ENCODE peak calls at places on chromosomes 6 and 20, in nine cellular contexts. One of them, this sample, is unnamed.

GRCh38 chr6:14324042-14324441 is 206.5 kb downstream of the CD83 start:
- DNase-seq in foreskin fibroblast: no peak
- DNase-seq in endothelial cell: no peak
- DNase-seq in tibial artery: no peak
- DNase-seq in HCT116: no peak
- DNase-seq in transverse colon: no peak
- DNase-seq in mammary epithelial cell: peak
- DNase-seq in right atrium auricular region: no peak
- DNase-seq in pancreas: no peak
- DNase-seq in this sample: peak

GRCh38 chr20:38872491-38873049 is 53.6 kb upstream of the FAM83D start:
- DNase-seq in foreskin fibroblast: no peak
- DNase-seq in endothelial cell: no peak
- DNase-seq in tibial artery: peak
- DNase-seq in HCT116: no peak
- DNase-seq in transverse colon: no peak
- DNase-seq in mammary epithelial cell: no peak
- DNase-seq in right atrium auricular region: no peak
- DNase-seq in pancreas: no peak
- DNase-seq in this sample: no peak

GRCh38 chr6:129607581-129608186 is 102.3 kb downstream of the ARHGAP18 start:
- DNase-seq in foreskin fibroblast: no peak
- DNase-seq in endothelial cell: no peak
- DNase-seq in tibial artery: no peak
- DNase-seq in HCT116: no peak
- DNase-seq in transverse colon: no peak
- DNase-seq in mammary epithelial cell: no peak
- DNase-seq in right atrium auricular region: no peak
- DNase-seq in pancreas: no peak
- DNase-seq in this sample: no peak

GRCh38 chr6:37396571-37397185 is 36.3 kb upstream of the CMTR1 start:
- DNase-seq in foreskin fibroblast: no peak
- DNase-seq in endothelial cell: no peak
- DNase-seq in tibial artery: no peak
- DNase-seq in HCT116: no peak
- DNase-seq in transverse colon: no peak
- DNase-seq in mammary epithelial cell: peak
- DNase-seq in right atrium auricular region: no peak
- DNase-seq in pancreas: no peak
- DNase-seq in this sample: no peak

GRCh38 chr6:169724554-169725269 is 412 bp upstream of the PHF10 start:
- DNase-seq in foreskin fibroblast: peak
- DNase-seq in endothelial cell: peak
- DNase-seq in tibial artery: peak
- DNase-seq in HCT116: no peak
- DNase-seq in transverse colon: peak
- DNase-seq in mammary epithelial cell: no peak
- DNase-seq in right atrium auricular region: no peak
- DNase-seq in pancreas: peak
- DNase-seq in this sample: peak

GRCh38 chr20:1868856-1869255 is 26.4 kb upstream of the SIRPA start:
- DNase-seq in foreskin fibroblast: no peak
- DNase-seq in endothelial cell: no peak
- DNase-seq in tibial artery: no peak
- DNase-seq in HCT116: no peak
- DNase-seq in transverse colon: no peak
- DNase-seq in mammary epithelial cell: no peak
- DNase-seq in right atrium auricular region: no peak
- DNase-seq in pancreas: no peak
- DNase-seq in this sample: no peak

GRCh38 chr20:51172558-51173428 is 149.9 kb upstream of the KCNG1 start:
- DNase-seq in foreskin fibroblast: no peak
- DNase-seq in endothelial cell: no peak
- DNase-seq in tibial artery: no peak
- DNase-seq in HCT116: peak
- DNase-seq in transverse colon: no peak
- DNase-seq in mammary epithelial cell: no peak
- DNase-seq in right atrium auricular region: peak
- DNase-seq in pancreas: no peak
- DNase-seq in this sample: no peak

GRCh38 chr20:58099956-58100730 is 128.3 kb downstream of the ANKRD60 start:
- DNase-seq in foreskin fibroblast: no peak
- DNase-seq in endothelial cell: no peak
- DNase-seq in tibial artery: no peak
- DNase-seq in HCT116: no peak
- DNase-seq in transverse colon: no peak
- DNase-seq in mammary epithelial cell: no peak
- DNase-seq in right atrium auricular region: no peak
- DNase-seq in pancreas: no peak
- DNase-seq in this sample: no peak

GRCh38 chr20:7459123-7459522 is 481.1 kb downstream of the HAO1 start:
- DNase-seq in foreskin fibroblast: peak
- DNase-seq in endothelial cell: no peak
- DNase-seq in tibial artery: no peak
- DNase-seq in HCT116: no peak
- DNase-seq in transverse colon: no peak
- DNase-seq in mammary epithelial cell: no peak
- DNase-seq in right atrium auricular region: no peak
- DNase-seq in pancreas: no peak
- DNase-seq in this sample: no peak

GRCh38 chr6:116783852-116784251 is 18.3 kb upstream of the FAM162B start:
- DNase-seq in foreskin fibroblast: peak
- DNase-seq in endothelial cell: no peak
- DNase-seq in tibial artery: no peak
- DNase-seq in HCT116: no peak
- DNase-seq in transverse colon: no peak
- DNase-seq in mammary epithelial cell: no peak
- DNase-seq in right atrium auricular region: no peak
- DNase-seq in pancreas: no peak
- DNase-seq in this sample: no peak

GRCh38 chr6:24720131-24720603 is 1.2 kb upstream of the C6orf62 start:
- DNase-seq in foreskin fibroblast: peak
- DNase-seq in endothelial cell: peak
- DNase-seq in tibial artery: peak
- DNase-seq in HCT116: no peak
- DNase-seq in transverse colon: peak
- DNase-seq in mammary epithelial cell: peak
- DNase-seq in right atrium auricular region: no peak
- DNase-seq in pancreas: peak
- DNase-seq in this sample: peak

GRCh38 chr6:122385857-122386256 is 13.6 kb upstream of the HSF2 start:
- DNase-seq in foreskin fibroblast: no peak
- DNase-seq in endothelial cell: no peak
- DNase-seq in tibial artery: no peak
- DNase-seq in HCT116: no peak
- DNase-seq in transverse colon: no peak
- DNase-seq in mammary epithelial cell: no peak
- DNase-seq in right atrium auricular region: no peak
- DNase-seq in pancreas: no peak
- DNase-seq in this sample: no peak

GRCh38 chr6:123323419-123324329 is 313.1 kb downstream of the TRDN start:
- DNase-seq in foreskin fibroblast: no peak
- DNase-seq in endothelial cell: no peak
- DNase-seq in tibial artery: no peak
- DNase-seq in HCT116: no peak
- DNase-seq in transverse colon: no peak
- DNase-seq in mammary epithelial cell: peak
- DNase-seq in right atrium auricular region: no peak
- DNase-seq in pancreas: no peak
- DNase-seq in this sample: peak

GRCh38 chr6:27684264-27685211 is 211.6 kb upstream of the ZNF184 start:
- DNase-seq in foreskin fibroblast: peak
- DNase-seq in endothelial cell: peak
- DNase-seq in tibial artery: no peak
- DNase-seq in HCT116: peak
- DNase-seq in transverse colon: peak
- DNase-seq in mammary epithelial cell: peak
- DNase-seq in right atrium auricular region: no peak
- DNase-seq in pancreas: peak
- DNase-seq in this sample: peak

GRCh38 chr6:148287979-148288378 is 54.7 kb upstream of the SASH1 start:
- DNase-seq in foreskin fibroblast: no peak
- DNase-seq in endothelial cell: no peak
- DNase-seq in tibial artery: no peak
- DNase-seq in HCT116: no peak
- DNase-seq in transverse colon: no peak
- DNase-seq in mammary epithelial cell: no peak
- DNase-seq in right atrium auricular region: no peak
- DNase-seq in pancreas: no peak
- DNase-seq in this sample: no peak

GRCh38 chr6:137689377-137689776 is 177.7 kb upstream of the TNFAIP3 start:
- DNase-seq in foreskin fibroblast: no peak
- DNase-seq in endothelial cell: no peak
- DNase-seq in tibial artery: no peak
- DNase-seq in HCT116: no peak
- DNase-seq in transverse colon: no peak
- DNase-seq in mammary epithelial cell: no peak
- DNase-seq in right atrium auricular region: no peak
- DNase-seq in pancreas: no peak
- DNase-seq in this sample: no peak

GRCh38 chr6:36441307-36441894 is 1.3 kb downstream of the PXT1 start:
- DNase-seq in foreskin fibroblast: peak
- DNase-seq in endothelial cell: peak
- DNase-seq in tibial artery: peak
- DNase-seq in HCT116: peak
- DNase-seq in transverse colon: peak
- DNase-seq in mammary epithelial cell: peak
- DNase-seq in right atrium auricular region: peak
- DNase-seq in pancreas: peak
- DNase-seq in this sample: peak

GRCh38 chr6:11202513-11203305 is 29.8 kb downstream of the NEDD9 start:
- DNase-seq in foreskin fibroblast: no peak
- DNase-seq in endothelial cell: peak
- DNase-seq in tibial artery: no peak
- DNase-seq in HCT116: no peak
- DNase-seq in transverse colon: no peak
- DNase-seq in mammary epithelial cell: no peak
- DNase-seq in right atrium auricular region: no peak
- DNase-seq in pancreas: no peak
- DNase-seq in this sample: peak

DNA sequence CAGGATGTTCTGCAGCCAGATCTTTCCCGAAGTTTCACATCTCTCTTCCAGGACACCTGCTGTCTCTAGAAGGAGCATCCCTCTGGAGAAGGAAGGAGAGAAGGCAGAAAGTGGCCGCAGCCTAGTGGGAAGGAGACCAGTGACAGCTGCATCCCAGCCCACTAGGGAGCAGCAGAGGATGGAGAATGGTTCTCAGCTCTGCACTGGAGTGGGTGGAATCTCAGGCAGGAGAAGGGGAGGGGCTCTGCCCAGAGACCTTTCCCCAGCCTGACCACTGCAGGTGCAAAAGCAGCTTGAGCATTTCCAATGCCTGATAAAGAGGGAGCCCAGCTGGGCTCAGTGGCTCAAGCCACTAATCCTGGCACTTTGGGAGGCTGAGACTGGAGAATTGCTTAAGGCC is 32.3 kb downstream of the NCR2 start:
- DNase-seq in foreskin fibroblast: peak
- DNase-seq in endothelial cell: peak
- DNase-seq in tibial artery: no peak
- DNase-seq in HCT116: peak
- DNase-seq in transverse colon: peak
- DNase-seq in mammary epithelial cell: peak
- DNase-seq in right atrium auricular region: no peak
- DNase-seq in pancreas: no peak
- DNase-seq in this sample: peak
- TF ChIP-seq CTCF in foreskin fibroblast: peak
- TF ChIP-seq CTCF in endothelial cell: peak
- TF ChIP-seq CTCF in tibial artery: peak
- TF ChIP-seq CTCF in HCT116: peak
- TF ChIP-seq CTCF in transverse colon: peak
- TF ChIP-seq CTCF in mammary epithelial cell: peak
- TF ChIP-seq CTCF in right atrium auricular region: peak
- TF ChIP-seq CTCF in pancreas: peak
- TF ChIP-seq CTCF in this sample: peak

GRCh38 chr20:5067877-5068276 is 51.9 kb downstream of the PCNA start:
- DNase-seq in foreskin fibroblast: no peak
- DNase-seq in endothelial cell: no peak
- DNase-seq in tibial artery: no peak
- DNase-seq in HCT116: no peak
- DNase-seq in transverse colon: no peak
- DNase-seq in mammary epithelial cell: peak
- DNase-seq in right atrium auricular region: no peak
- DNase-seq in pancreas: no peak
- DNase-seq in this sample: no peak
- TF ChIP-seq CTCF in foreskin fibroblast: no peak
- TF ChIP-seq CTCF in endothelial cell: no peak
- TF ChIP-seq CTCF in tibial artery: no peak
- TF ChIP-seq CTCF in HCT116: no peak
- TF ChIP-seq CTCF in transverse colon: no peak
- TF ChIP-seq CTCF in mammary epithelial cell: no peak
- TF ChIP-seq CTCF in right atrium auricular region: no peak
- TF ChIP-seq CTCF in pancreas: no peak
- TF ChIP-seq CTCF in this sample: no peak

GRCh38 chr20:381581-382290 is 1.2 kb downstream of the TRIB3 start:
- DNase-seq in foreskin fibroblast: peak
- DNase-seq in endothelial cell: peak
- DNase-seq in tibial artery: peak
- DNase-seq in HCT116: peak
- DNase-seq in transverse colon: peak
- DNase-seq in mammary epithelial cell: peak
- DNase-seq in right atrium auricular region: peak
- DNase-seq in pancreas: peak
- DNase-seq in this sample: peak

GRCh38 chr20:383889-384288 is 3.3 kb downstream of the TRIB3 start:
- DNase-seq in foreskin fibroblast: no peak
- DNase-seq in endothelial cell: no peak
- DNase-seq in tibial artery: no peak
- DNase-seq in HCT116: no peak
- DNase-seq in transverse colon: no peak
- DNase-seq in mammary epithelial cell: no peak
- DNase-seq in right atrium auricular region: no peak
- DNase-seq in pancreas: no peak
- DNase-seq in this sample: no peak

GRCh38 chr20:382291-383115 is 1.9 kb downstream of the TRIB3 start:
- DNase-seq in foreskin fibroblast: no peak
- DNase-seq in endothelial cell: no peak
- DNase-seq in tibial artery: no peak
- DNase-seq in HCT116: no peak
- DNase-seq in transverse colon: no peak
- DNase-seq in mammary epithelial cell: peak
- DNase-seq in right atrium auricular region: no peak
- DNase-seq in pancreas: no peak
- DNase-seq in this sample: no peak

GRCh38 chr20:378961-379336 is 1.6 kb upstream of the TRIB3 start:
- DNase-seq in foreskin fibroblast: no peak
- DNase-seq in endothelial cell: no peak
- DNase-seq in tibial artery: no peak
- DNase-seq in HCT116: no peak
- DNase-seq in transverse colon: no peak
- DNase-seq in mammary epithelial cell: no peak
- DNase-seq in right atrium auricular region: no peak
- DNase-seq in pancreas: no peak
- DNase-seq in this sample: no peak

GRCh38 chr20:380763-381580 is 412 bp downstream of the TRIB3 start:
- DNase-seq in foreskin fibroblast: peak
- DNase-seq in endothelial cell: peak
- DNase-seq in tibial artery: no peak
- DNase-seq in HCT116: peak
- DNase-seq in transverse colon: peak
- DNase-seq in mammary epithelial cell: peak
- DNase-seq in right atrium auricular region: no peak
- DNase-seq in pancreas: no peak
- DNase-seq in this sample: peak
- TF ChIP-seq CTCF in foreskin fibroblast: no peak
- TF ChIP-seq CTCF in endothelial cell: no peak
- TF ChIP-seq CTCF in tibial artery: no peak
- TF ChIP-seq CTCF in HCT116: no peak
- TF ChIP-seq CTCF in transverse colon: no peak
- TF ChIP-seq CTCF in mammary epithelial cell: no peak
- TF ChIP-seq CTCF in right atrium auricular region: no peak
- TF ChIP-seq CTCF in pancreas: no peak
- TF ChIP-seq CTCF in this sample: no peak

GRCh38 chr6:149306967-149307366 is 10.5 kb upstream of the TAB2 start:
- DNase-seq in foreskin fibroblast: peak
- DNase-seq in endothelial cell: no peak
- DNase-seq in tibial artery: no peak
- DNase-seq in HCT116: no peak
- DNase-seq in transverse colon: no peak
- DNase-seq in mammary epithelial cell: no peak
- DNase-seq in right atrium auricular region: no peak
- DNase-seq in pancreas: no peak
- DNase-seq in this sample: no peak
- TF ChIP-seq CTCF in foreskin fibroblast: no peak
- TF ChIP-seq CTCF in endothelial cell: no peak
- TF ChIP-seq CTCF in tibial artery: no peak
- TF ChIP-seq CTCF in HCT116: no peak
- TF ChIP-seq CTCF in transverse colon: no peak
- TF ChIP-seq CTCF in mammary epithelial cell: no peak
- TF ChIP-seq CTCF in right atrium auricular region: no peak
- TF ChIP-seq CTCF in pancreas: no peak
- TF ChIP-seq CTCF in this sample: no peak